ENCODE peak calls at places on chromosome 10, in four cellular contexts. F is endothelial cell of umbilical vein, Q is hepatocyte, W is GM12878. P is an unnamed sample.

GRCh38 chr10:81479316-81479715 is 395.7 kb upstream of the NRG3 start:
- DNase-seq in Q (no peak), W (no peak), F (no peak), P (no peak)

GRCh38 chr10:110056822-110057221 is 49.0 kb downstream of the ADD3 start:
- DNase-seq in Q (no peak), F (no peak), W (no peak), P (no peak)

GRCh38 chr10:78514459-78514858 is 480.8 kb downstream of the RPS24 start:
- DNase-seq in F (no peak), Q (no peak), W (no peak), P (no peak)

GRCh38 chr10:133309111-133309719 is 501 bp downstream of the ZNF511 start:
- DNase-seq in Q (peak; percentile 96), F (peak; percentile 92), W (peak; percentile 39), P (peak; percentile 96)

GRCh38 chr10:89805599-89806013 is 104.2 kb downstream of the KIF20B start:
- DNase-seq in Q (no peak), W (peak; percentile 27), F (no peak), P (no peak)

GRCh38 chr10:89207181-89207800 is at the start of gene CH25H:
- DNase-seq in W (no peak), F (peak; percentile 76), Q (peak; percentile 78), P (no peak)

GRCh38 chr10:37067576-37067975 is 57.8 kb upstream of the ANKRD30A start:
- DNase-seq in Q (no peak), W (no peak), F (no peak), P (no peak)

GRCh38 chr10:78817804-78818203 is 251.0 kb upstream of the ZMIZ1 start:
- DNase-seq in F (no peak), Q (no peak), W (no peak), P (no peak)

GRCh38 chr10:100528885-100529472 is 692 bp downstream of the NDUFB8 start:
- DNase-seq in F (peak; percentile 18), Q (no peak), W (no peak), P (peak; percentile 83)

GRCh38 chr10:15349133-15349532 is 22.0 kb downstream of the FAM171A1 start:
- DNase-seq in W (no peak), F (no peak), Q (no peak), P (no peak)

GRCh38 chr10:124917939-124918830 is 23.7 kb upstream of the ZRANB1 start:
- DNase-seq in Q (no peak), F (peak; percentile 27), W (no peak), P (peak; percentile 44)

GRCh38 chr10:97757471-97757870 is 14.3 kb downstream of the SFRP5 start:
- DNase-seq in W (no peak), Q (no peak), F (no peak), P (no peak)

GRCh38 chr10:119859422-119860258 is 13.0 kb downstream of the MCMBP start:
- DNase-seq in Q (peak; percentile 62), W (no peak), F (peak; percentile 74), P (peak; percentile 82)

GRCh38 chr10:109593686-109594085 is 329.6 kb downstream of the XPNPEP1 start:
- DNase-seq in F (no peak), Q (no peak), W (no peak), P (no peak)

GRCh38 chr10:74599676-74600075 is 226.7 kb upstream of the KAT6B start:
- DNase-seq in F (no peak), W (no peak), Q (no peak), P (no peak)

GRCh38 chr10:74104996-74105395 is 45.6 kb downstream of the AP3M1 start:
- DNase-seq in F (no peak), Q (no peak), W (no peak), P (no peak)

GRCh38 chr10:118300266-118300665 is 41.9 kb downstream of the FAM204A start:
- DNase-seq in F (no peak), W (no peak), Q (no peak), P (no peak)

GRCh38 chr10:11430421-11431275 is 180.8 kb downstream of the USP6NL start:
- DNase-seq in W (no peak), Q (no peak), F (no peak), P (no peak)
- H3K4me2 ChIP-seq in W (no peak overlapping the region), Q (no peak overlapping the region), F (no peak overlapping the region), P (no peak overlapping the region)

DNA sequence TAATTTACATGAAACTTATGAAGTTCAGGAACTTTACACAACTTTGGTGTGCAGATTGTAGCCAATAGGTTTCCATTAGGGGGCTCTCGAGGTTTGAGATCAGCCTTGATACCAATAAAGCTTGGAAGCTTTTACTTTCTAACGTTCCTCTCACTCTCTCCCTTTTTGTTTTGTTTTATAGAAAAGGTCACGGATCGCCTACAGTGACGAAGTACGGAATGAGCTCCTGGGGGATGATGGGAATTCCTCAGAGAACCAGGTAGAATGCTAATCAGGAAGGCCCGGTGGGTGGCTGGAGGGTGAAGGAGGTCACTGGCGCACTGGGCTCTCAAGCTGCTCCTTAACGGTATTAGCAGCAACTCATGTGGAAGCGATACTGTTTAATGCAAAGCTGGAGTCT is 79.9 kb downstream of the VTI1A start:
- DNase-seq in W (no peak), F (no peak), Q (no peak), P (no peak)
- H3K4me3 ChIP-seq in W (no peak overlapping the region), F (no peak overlapping the region), Q (no peak overlapping the region), P (no peak overlapping the region)

DNA sequence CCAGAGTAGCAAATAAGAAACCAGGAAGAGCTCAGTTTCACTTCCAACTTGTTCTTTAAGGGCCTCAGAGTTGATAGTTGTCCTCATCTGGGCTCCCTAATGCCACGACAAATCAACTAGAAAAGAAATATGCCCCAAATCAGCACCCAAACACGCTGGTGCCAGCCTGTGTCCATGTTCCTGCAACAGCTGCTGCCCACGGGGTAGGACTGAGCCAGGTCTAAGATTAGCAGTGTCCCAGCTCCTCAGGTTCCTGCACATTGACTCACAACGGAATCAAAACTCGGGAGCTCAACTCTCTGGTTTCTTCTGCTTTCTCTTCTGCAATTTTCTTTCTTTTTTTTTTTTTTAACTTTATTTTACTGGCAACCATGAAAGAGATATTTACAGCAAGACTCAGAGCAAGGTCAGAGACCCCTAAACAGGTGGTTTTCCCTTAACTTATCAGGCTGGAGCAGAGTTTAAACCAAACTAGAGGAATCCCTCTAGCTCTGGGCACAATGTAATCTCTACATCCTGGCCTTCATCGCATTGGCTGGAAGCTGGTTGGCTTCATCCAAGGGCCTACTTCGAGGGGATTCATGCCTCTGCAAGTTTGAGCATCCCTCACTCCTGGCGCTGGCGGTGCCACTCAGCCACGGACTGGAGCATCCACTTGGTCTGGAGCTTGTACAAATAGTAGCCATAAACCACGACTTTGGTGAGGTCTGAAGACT is 126.1 kb downstream of the PFKFB3 start:
- DNase-seq in W (no peak), F (no peak), Q (no peak), P (no peak)
- H2AFZ ChIP-seq in W (no peak overlapping the region), F (no peak overlapping the region), Q (no peak overlapping the region), P (no peak overlapping the region)

GRCh38 chr10:102780246-102780645 is 36.5 kb downstream of the WBP1L start:
- DNase-seq in W (no peak), F (no peak), Q (no peak), P (no peak)

GRCh38 chr10:102777696-102778530 is 34.2 kb downstream of the WBP1L start:
- DNase-seq in Q (peak; percentile 42), F (no peak), W (no peak), P (no peak)

GRCh38 chr10:102778781-102779180 is 35.0 kb downstream of the WBP1L start:
- DNase-seq in Q (no peak), W (no peak), F (no peak), P (no peak)

GRCh38 chr10:102781089-102781920 is 37.6 kb downstream of the WBP1L start:
- DNase-seq in W (no peak), Q (peak; percentile 32), F (peak; percentile 54), P (no peak)

GRCh38 chr10:102779680-102780079 is 35.9 kb downstream of the WBP1L start:
- DNase-seq in Q (peak; percentile 36), F (no peak), W (no peak), P (no peak)
- H3K4me2 ChIP-seq in Q (peak overlapping the region; percentile 76), F (no peak overlapping the region), W (no peak overlapping the region), P (no peak overlapping the region)

DNA sequence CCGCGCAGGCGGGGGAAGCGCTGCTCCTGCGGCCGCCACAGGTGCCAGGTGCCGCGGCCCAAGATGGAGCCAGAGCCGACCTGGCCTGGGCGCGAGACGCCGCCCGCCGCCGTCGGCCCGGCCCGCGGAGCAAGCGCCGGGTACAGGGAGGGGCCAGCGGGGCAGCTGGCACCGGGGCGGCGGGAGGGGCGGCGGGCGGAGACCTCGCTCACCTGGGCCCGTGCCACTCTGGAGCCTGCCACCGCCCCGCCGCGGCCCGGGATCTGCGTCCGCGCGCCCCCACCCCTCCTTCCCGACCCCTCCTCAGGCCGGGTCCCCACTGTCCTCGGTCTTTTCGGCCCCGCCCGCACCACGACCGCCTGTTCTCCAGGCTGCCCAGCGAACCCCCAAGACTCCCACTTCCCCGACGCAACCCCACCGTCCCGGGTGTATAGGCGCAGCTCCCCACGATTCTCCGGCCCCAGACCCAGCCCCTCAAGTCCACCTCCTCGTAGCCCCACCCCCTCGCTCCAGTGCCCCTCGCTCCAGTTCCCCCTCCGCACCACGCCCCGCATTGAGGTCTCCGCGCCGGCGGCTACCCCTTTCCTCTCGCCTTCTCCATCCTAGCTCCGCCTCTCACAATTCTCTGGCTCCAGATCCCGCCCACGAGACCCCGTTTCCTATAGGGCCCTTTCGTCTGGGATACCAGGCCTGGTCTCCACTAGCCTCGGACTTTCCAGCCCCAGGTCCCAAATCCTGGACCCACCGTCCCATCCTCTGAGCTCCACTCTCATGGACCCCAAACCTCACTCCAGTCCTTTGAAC is at the start of gene GPRIN2:
- DNase-seq in Q (peak; percentile 76), F (no peak), W (no peak), P (no peak)
- H3K4me3 ChIP-seq in Q (peak within 1 kb of the TSS; percentile 76), F (no peak within 1 kb of the TSS), W (no peak within 1 kb of the TSS), P (no peak within 1 kb of the TSS)

DNA sequence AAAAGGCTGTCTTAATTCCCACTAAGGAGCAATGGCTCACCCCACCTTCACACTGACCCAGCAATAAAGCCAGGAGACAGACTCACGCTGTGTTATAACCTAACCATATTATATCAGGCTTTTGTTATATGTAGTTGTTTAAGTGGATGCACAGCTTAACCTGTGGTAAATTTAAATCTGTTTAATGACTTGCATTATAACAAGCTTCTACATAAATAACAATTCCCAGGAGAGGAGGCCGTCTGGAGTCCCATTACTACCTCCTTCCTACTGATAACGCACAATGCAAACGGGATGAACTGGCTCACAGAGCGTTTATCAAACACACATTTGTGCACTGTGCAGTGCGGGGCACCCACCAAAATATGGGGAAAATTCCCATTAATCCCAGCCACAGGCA is 102.1 kb upstream of the MGMT start:
- DNase-seq in F (no peak), Q (no peak), W (no peak), P (no peak)
- H2AFZ ChIP-seq in F (no peak overlapping the region), Q (no peak overlapping the region), W (no peak overlapping the region), P (no peak overlapping the region)

P was measured in Karpas-422.